ENCODE peak calls at places on chromosome 7, in ten cellular contexts. One of them, this sample, is unnamed.

GRCh38 chr7:81865754-81866153 is 95.9 kb upstream of the HGF start:
- DNase-seq in PC-9: no peak
- DNase-seq in heart right ventricle: no peak
- DNase-seq in neuronal stem cell: no peak
- DNase-seq in mammary epithelial cell: no peak
- DNase-seq in breast epithelium: no peak
- DNase-seq in CD4-positive, alpha-beta T cell: no peak
- DNase-seq in cardiac muscle cell: no peak
- DNase-seq in transverse colon: no peak
- DNase-seq in adrenal gland: no peak
- DNase-seq in this sample: no peak

GRCh38 chr7:129665013-129665401 is 53.5 kb downstream of the NRF1 start:
- DNase-seq in cardiac muscle cell: peak; percentile 1
- DNase-seq in CD4-positive, alpha-beta T cell: no peak
- DNase-seq in heart right ventricle: no peak
- DNase-seq in neuronal stem cell: no peak
- DNase-seq in adrenal gland: peak; percentile 79
- DNase-seq in transverse colon: no peak
- DNase-seq in mammary epithelial cell: peak; percentile 92
- DNase-seq in PC-9: peak; percentile 79
- DNase-seq in breast epithelium: no peak
- DNase-seq in this sample: no peak

GRCh38 chr7:157046681-157047080 is 36.2 kb upstream of the MNX1 start:
- DNase-seq in breast epithelium: no peak
- DNase-seq in CD4-positive, alpha-beta T cell: no peak
- DNase-seq in neuronal stem cell: no peak
- DNase-seq in adrenal gland: no peak
- DNase-seq in cardiac muscle cell: no peak
- DNase-seq in transverse colon: no peak
- DNase-seq in mammary epithelial cell: peak; percentile 99
- DNase-seq in PC-9: peak; percentile 54
- DNase-seq in heart right ventricle: no peak
- DNase-seq in this sample: no peak

GRCh38 chr7:128060018-128060417 is 28.8 kb upstream of the LRRC4 start:
- DNase-seq in CD4-positive, alpha-beta T cell: no peak
- DNase-seq in cardiac muscle cell: no peak
- DNase-seq in adrenal gland: no peak
- DNase-seq in transverse colon: no peak
- DNase-seq in mammary epithelial cell: no peak
- DNase-seq in neuronal stem cell: no peak
- DNase-seq in breast epithelium: no peak
- DNase-seq in PC-9: no peak
- DNase-seq in heart right ventricle: no peak
- DNase-seq in this sample: no peak

GRCh38 chr7:157508477-157508881 is 171.7 kb downstream of the DNAJB6 start:
- DNase-seq in cardiac muscle cell: no peak
- DNase-seq in breast epithelium: no peak
- DNase-seq in heart right ventricle: no peak
- DNase-seq in transverse colon: no peak
- DNase-seq in CD4-positive, alpha-beta T cell: no peak
- DNase-seq in adrenal gland: no peak
- DNase-seq in mammary epithelial cell: no peak
- DNase-seq in neuronal stem cell: no peak
- DNase-seq in PC-9: no peak
- DNase-seq in this sample: no peak

GRCh38 chr7:48904975-48905374 is 19.4 kb upstream of the CDC14C start:
- DNase-seq in CD4-positive, alpha-beta T cell: no peak
- DNase-seq in neuronal stem cell: no peak
- DNase-seq in PC-9: no peak
- DNase-seq in cardiac muscle cell: no peak
- DNase-seq in mammary epithelial cell: no peak
- DNase-seq in breast epithelium: no peak
- DNase-seq in heart right ventricle: no peak
- DNase-seq in transverse colon: no peak
- DNase-seq in adrenal gland: no peak
- DNase-seq in this sample: no peak

GRCh38 chr7:141158562-141158961 is 84.7 kb downstream of the TMEM178B start:
- DNase-seq in transverse colon: peak; percentile 21
- DNase-seq in heart right ventricle: peak; percentile 16
- DNase-seq in PC-9: peak; percentile 71
- DNase-seq in neuronal stem cell: no peak
- DNase-seq in CD4-positive, alpha-beta T cell: no peak
- DNase-seq in cardiac muscle cell: no peak
- DNase-seq in breast epithelium: no peak
- DNase-seq in mammary epithelial cell: peak; percentile 69
- DNase-seq in adrenal gland: peak; percentile 47
- DNase-seq in this sample: no peak

GRCh38 chr7:103640031-103640779 is 194.2 kb upstream of the SLC26A5 start:
- DNase-seq in transverse colon: no peak
- DNase-seq in breast epithelium: no peak
- DNase-seq in adrenal gland: no peak
- DNase-seq in heart right ventricle: no peak
- DNase-seq in CD4-positive, alpha-beta T cell: no peak
- DNase-seq in mammary epithelial cell: peak; percentile 33
- DNase-seq in PC-9: no peak
- DNase-seq in cardiac muscle cell: no peak
- DNase-seq in neuronal stem cell: no peak
- DNase-seq in this sample: no peak

GRCh38 chr7:112789824-112790650 is at the start of gene TMEM168:
- DNase-seq in PC-9: peak; percentile 59
- DNase-seq in cardiac muscle cell: peak; percentile 71
- DNase-seq in neuronal stem cell: peak; percentile 54
- DNase-seq in breast epithelium: peak; percentile 81
- DNase-seq in CD4-positive, alpha-beta T cell: peak; percentile 82
- DNase-seq in mammary epithelial cell: peak; percentile 85
- DNase-seq in heart right ventricle: peak; percentile 84
- DNase-seq in adrenal gland: peak; percentile 74
- DNase-seq in transverse colon: peak; percentile 91
- DNase-seq in this sample: peak; percentile 76

GRCh38 chr7:112791465-112792168 is 1.4 kb upstream of the TMEM168 start:
- DNase-seq in PC-9: no peak
- DNase-seq in transverse colon: no peak
- DNase-seq in CD4-positive, alpha-beta T cell: no peak
- DNase-seq in heart right ventricle: no peak
- DNase-seq in neuronal stem cell: no peak
- DNase-seq in mammary epithelial cell: no peak
- DNase-seq in cardiac muscle cell: no peak
- DNase-seq in adrenal gland: no peak
- DNase-seq in breast epithelium: no peak
- DNase-seq in this sample: no peak

GRCh38 chr7:112788778-112789343 is 1.3 kb downstream of the TMEM168 start:
- DNase-seq in mammary epithelial cell: no peak
- DNase-seq in cardiac muscle cell: no peak
- DNase-seq in PC-9: no peak
- DNase-seq in heart right ventricle: no peak
- DNase-seq in transverse colon: peak; percentile 48
- DNase-seq in neuronal stem cell: no peak
- DNase-seq in CD4-positive, alpha-beta T cell: no peak
- DNase-seq in breast epithelium: no peak
- DNase-seq in adrenal gland: no peak
- DNase-seq in this sample: no peak

GRCh38 chr7:112789453-112789823 is 755 bp downstream of the TMEM168 start:
- DNase-seq in CD4-positive, alpha-beta T cell: no peak
- DNase-seq in mammary epithelial cell: no peak
- DNase-seq in PC-9: no peak
- DNase-seq in transverse colon: no peak
- DNase-seq in neuronal stem cell: no peak
- DNase-seq in heart right ventricle: no peak
- DNase-seq in breast epithelium: no peak
- DNase-seq in adrenal gland: no peak
- DNase-seq in cardiac muscle cell: no peak
- DNase-seq in this sample: no peak

GRCh38 chr7:112790651-112790973 is 419 bp upstream of the TMEM168 start:
- DNase-seq in transverse colon: no peak
- DNase-seq in CD4-positive, alpha-beta T cell: no peak
- DNase-seq in breast epithelium: no peak
- DNase-seq in PC-9: no peak
- DNase-seq in cardiac muscle cell: no peak
- DNase-seq in adrenal gland: no peak
- DNase-seq in mammary epithelial cell: no peak
- DNase-seq in neuronal stem cell: no peak
- DNase-seq in heart right ventricle: no peak
- DNase-seq in this sample: no peak
- H3K27ac ChIP-seq in transverse colon: peak overlapping the region; percentile 82
- H3K27ac ChIP-seq in CD4-positive, alpha-beta T cell: peak overlapping the region; percentile 15
- H3K27ac ChIP-seq in breast epithelium: peak overlapping the region; percentile 93
- H3K27ac ChIP-seq in PC-9: no peak overlapping the region
- H3K27ac ChIP-seq in cardiac muscle cell: no peak overlapping the region
- H3K27ac ChIP-seq in adrenal gland: no peak overlapping the region
- H3K27ac ChIP-seq in mammary epithelial cell: peak overlapping the region; percentile 53
- H3K27ac ChIP-seq in neuronal stem cell: no peak overlapping the region
- H3K27ac ChIP-seq in heart right ventricle: peak overlapping the region; percentile 88
- H3K27ac ChIP-seq in this sample: peak overlapping the region; percentile 81

DNA sequence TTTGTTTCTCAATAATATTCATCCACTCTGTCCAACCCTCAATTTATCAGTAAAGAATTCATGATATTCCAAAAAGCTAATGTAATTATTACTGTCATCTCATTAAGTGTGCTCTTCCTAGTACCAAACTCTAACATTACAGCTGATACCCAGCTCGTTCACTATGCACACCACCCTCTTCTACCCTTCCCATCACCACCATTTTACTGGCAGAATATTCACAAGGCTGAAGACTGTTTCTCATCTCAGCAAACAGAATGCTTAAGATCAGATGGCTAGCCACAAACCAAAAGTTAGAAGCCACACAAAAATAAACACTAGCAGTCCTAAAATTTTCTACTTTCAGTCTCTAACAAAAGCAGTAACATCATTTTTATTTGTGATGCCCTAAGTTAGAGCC is 121.5 kb downstream of the SRPK2 start:
- DNase-seq in CD4-positive, alpha-beta T cell: no peak
- DNase-seq in neuronal stem cell: no peak
- DNase-seq in cardiac muscle cell: no peak
- DNase-seq in transverse colon: no peak
- DNase-seq in breast epithelium: no peak
- DNase-seq in mammary epithelial cell: no peak
- DNase-seq in heart right ventricle: no peak
- DNase-seq in PC-9: no peak
- DNase-seq in adrenal gland: no peak
- DNase-seq in this sample: no peak
- H3K27ac ChIP-seq in CD4-positive, alpha-beta T cell: no peak overlapping the region
- H3K27ac ChIP-seq in neuronal stem cell: no peak overlapping the region
- H3K27ac ChIP-seq in cardiac muscle cell: no peak overlapping the region
- H3K27ac ChIP-seq in transverse colon: peak overlapping the region; percentile 82
- H3K27ac ChIP-seq in breast epithelium: no peak overlapping the region
- H3K27ac ChIP-seq in mammary epithelial cell: peak overlapping the region; percentile 94
- H3K27ac ChIP-seq in heart right ventricle: no peak overlapping the region
- H3K27ac ChIP-seq in PC-9: peak overlapping the region; percentile 76
- H3K27ac ChIP-seq in adrenal gland: no peak overlapping the region
- H3K27ac ChIP-seq in this sample: no peak overlapping the region

GRCh38 chr7:8113184-8113583 is 144.6 kb downstream of the GLCCI1 start:
- DNase-seq in heart right ventricle: peak; percentile 10
- DNase-seq in adrenal gland: no peak
- DNase-seq in CD4-positive, alpha-beta T cell: no peak
- DNase-seq in cardiac muscle cell: no peak
- DNase-seq in PC-9: no peak
- DNase-seq in breast epithelium: no peak
- DNase-seq in transverse colon: no peak
- DNase-seq in neuronal stem cell: no peak
- DNase-seq in mammary epithelial cell: no peak
- DNase-seq in this sample: no peak

GRCh38 chr7:8111282-8111681 is 142.7 kb downstream of the GLCCI1 start:
- DNase-seq in breast epithelium: no peak
- DNase-seq in transverse colon: no peak
- DNase-seq in neuronal stem cell: no peak
- DNase-seq in CD4-positive, alpha-beta T cell: no peak
- DNase-seq in mammary epithelial cell: no peak
- DNase-seq in PC-9: no peak
- DNase-seq in adrenal gland: no peak
- DNase-seq in cardiac muscle cell: no peak
- DNase-seq in heart right ventricle: no peak
- DNase-seq in this sample: no peak

GRCh38 chr7:8112685-8113084 is 144.1 kb downstream of the GLCCI1 start:
- DNase-seq in PC-9: no peak
- DNase-seq in mammary epithelial cell: no peak
- DNase-seq in breast epithelium: no peak
- DNase-seq in heart right ventricle: no peak
- DNase-seq in adrenal gland: no peak
- DNase-seq in cardiac muscle cell: no peak
- DNase-seq in transverse colon: no peak
- DNase-seq in CD4-positive, alpha-beta T cell: no peak
- DNase-seq in neuronal stem cell: no peak
- DNase-seq in this sample: no peak

GRCh38 chr7:8105449-8106095 is 137.0 kb downstream of the GLCCI1 start:
- DNase-seq in adrenal gland: no peak
- DNase-seq in CD4-positive, alpha-beta T cell: no peak
- DNase-seq in breast epithelium: no peak
- DNase-seq in neuronal stem cell: no peak
- DNase-seq in PC-9: no peak
- DNase-seq in cardiac muscle cell: no peak
- DNase-seq in heart right ventricle: no peak
- DNase-seq in mammary epithelial cell: no peak
- DNase-seq in transverse colon: no peak
- DNase-seq in this sample: no peak

DNA sequence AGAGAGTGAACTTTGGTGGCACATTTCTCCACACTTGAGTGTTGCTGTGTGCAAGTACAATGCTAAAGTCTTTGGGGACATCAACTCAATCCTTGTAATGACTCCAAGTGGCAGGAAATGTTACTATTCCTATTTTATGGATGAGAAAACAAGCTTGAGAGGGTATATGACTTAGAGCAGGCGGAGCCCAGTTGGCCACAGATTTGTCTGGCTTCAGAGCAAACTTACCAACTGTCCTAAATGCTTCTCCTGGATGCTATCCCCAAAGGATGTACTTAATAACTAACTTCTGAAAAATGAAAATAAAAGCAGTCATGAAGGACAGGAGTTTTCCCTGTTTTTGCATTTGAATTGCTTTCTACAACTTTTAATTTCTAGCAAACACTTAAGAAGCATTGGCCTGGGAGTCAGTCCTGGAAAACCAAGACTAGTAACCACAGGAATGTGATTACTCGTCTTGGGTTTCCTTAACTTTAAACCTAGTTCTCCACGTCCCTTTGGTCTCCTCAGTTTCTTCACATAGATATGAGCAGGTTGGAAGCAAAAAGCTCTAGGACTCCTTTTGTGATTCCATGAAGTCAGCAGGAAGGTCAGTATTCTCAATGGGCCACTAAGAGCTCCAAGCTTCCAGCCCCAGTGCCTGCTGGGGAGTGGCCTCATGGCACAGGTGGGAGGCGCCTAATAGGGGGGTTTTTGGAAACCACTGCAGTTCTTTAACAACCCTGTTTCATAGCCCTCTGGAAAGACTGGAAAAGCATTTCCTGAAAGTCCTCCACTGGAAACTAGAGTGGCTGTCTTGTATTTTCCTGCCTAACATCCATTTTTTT is 140.8 kb downstream of the GLCCI1 start:
- DNase-seq in CD4-positive, alpha-beta T cell: no peak
- DNase-seq in breast epithelium: no peak
- DNase-seq in neuronal stem cell: no peak
- DNase-seq in cardiac muscle cell: no peak
- DNase-seq in transverse colon: no peak
- DNase-seq in heart right ventricle: no peak
- DNase-seq in PC-9: peak; percentile 56
- DNase-seq in mammary epithelial cell: peak; percentile 23
- DNase-seq in adrenal gland: no peak
- DNase-seq in this sample: no peak
- H3K27ac ChIP-seq in CD4-positive, alpha-beta T cell: no peak overlapping the region
- H3K27ac ChIP-seq in breast epithelium: no peak overlapping the region
- H3K27ac ChIP-seq in neuronal stem cell: no peak overlapping the region
- H3K27ac ChIP-seq in cardiac muscle cell: no peak overlapping the region
- H3K27ac ChIP-seq in transverse colon: no peak overlapping the region
- H3K27ac ChIP-seq in heart right ventricle: no peak overlapping the region
- H3K27ac ChIP-seq in PC-9: no peak overlapping the region
- H3K27ac ChIP-seq in mammary epithelial cell: no peak overlapping the region
- H3K27ac ChIP-seq in adrenal gland: no peak overlapping the region
- H3K27ac ChIP-seq in this sample: no peak overlapping the region

GRCh38 chr7:28520074-28521015 is 108.0 kb downstream of the CREB5 start:
- DNase-seq in cardiac muscle cell: no peak
- DNase-seq in adrenal gland: no peak
- DNase-seq in mammary epithelial cell: peak; percentile 19
- DNase-seq in CD4-positive, alpha-beta T cell: no peak
- DNase-seq in PC-9: no peak
- DNase-seq in breast epithelium: no peak
- DNase-seq in neuronal stem cell: no peak
- DNase-seq in heart right ventricle: no peak
- DNase-seq in transverse colon: no peak
- DNase-seq in this sample: no peak
- H3K27ac ChIP-seq in cardiac muscle cell: no peak overlapping the region
- H3K27ac ChIP-seq in adrenal gland: no peak overlapping the region
- H3K27ac ChIP-seq in mammary epithelial cell: no peak overlapping the region
- H3K27ac ChIP-seq in CD4-positive, alpha-beta T cell: no peak overlapping the region
- H3K27ac ChIP-seq in PC-9: no peak overlapping the region
- H3K27ac ChIP-seq in breast epithelium: no peak overlapping the region
- H3K27ac ChIP-seq in neuronal stem cell: no peak overlapping the region
- H3K27ac ChIP-seq in heart right ventricle: no peak overlapping the region
- H3K27ac ChIP-seq in transverse colon: no peak overlapping the region
- H3K27ac ChIP-seq in this sample: no peak overlapping the region